ENCODE peak calls at places on chromosomes 12 and 14, in five cellular contexts. R is GM12891, V is H1, I is HepG2, U is K562. H is an unnamed sample.

GRCh38 chr12:116687888-116688287 is 50.0 kb downstream of the SPRING1 start:
- DNase-seq in R (peak), V (peak), I (peak), U (peak), H (no peak)

GRCh38 chr12:57085999-57086950 is 2.6 kb upstream of the NAB2 start:
- DNase-seq in R (no peak), V (peak), I (peak), U (peak), H (no peak)

GRCh38 chr12:48165089-48166031 is 8.0 kb upstream of the ASB8 start:
- DNase-seq in R (no peak), V (no peak), I (peak), U (peak), H (no peak)

GRCh38 chr14:100709956-100710284 is 16.8 kb upstream of the DLK1 start:
- DNase-seq in R (no peak), V (no peak), I (no peak), U (no peak), H (no peak)

GRCh38 chr12:83018063-83018462 is 331.4 kb downstream of the TMTC2 start:
- DNase-seq in R (no peak), V (no peak), I (no peak), U (no peak), H (no peak)

GRCh38 chr12:16939871-16940306 is 333.9 kb upstream of the LMO3 start:
- DNase-seq in R (peak), V (peak), I (peak), U (peak), H (peak)

GRCh38 chr12:89252284-89252683 is 100.0 kb downstream of the DUSP6 start:
- DNase-seq in R (no peak), V (no peak), I (no peak), U (no peak), H (no peak)

GRCh38 chr14:100011568-100012325 is 53.5 kb upstream of the EVL start:
- DNase-seq in R (no peak), V (no peak), I (no peak), U (no peak), H (no peak)

GRCh38 chr14:106883218-106883692 is 1356.9 kb downstream of the TMEM121 start:
- DNase-seq in R (no peak), V (peak), I (peak), U (peak), H (no peak)

GRCh38 chr12:119318811-119319210 is 15.7 kb upstream of the CCDC60 start:
- DNase-seq in R (no peak), V (no peak), I (no peak), U (no peak), H (no peak)

GRCh38 chr14:105335735-105336476 is 21.4 kb downstream of the PACS2 start:
- DNase-seq in R (no peak), V (no peak), I (no peak), U (no peak), H (no peak)

GRCh38 chr14:93937519-93937918 is 10.4 kb downstream of the FAM181A start:
- DNase-seq in R (no peak), V (no peak), I (no peak), U (no peak), H (no peak)

GRCh38 chr12:63882844-63883243 is 38.3 kb downstream of the SRGAP1 start:
- DNase-seq in R (no peak), V (no peak), I (no peak), U (no peak), H (no peak)

GRCh38 chr12:44672042-44672441 is 204.1 kb downstream of the NELL2 start:
- DNase-seq in R (no peak), V (no peak), I (no peak), U (no peak), H (no peak)

GRCh38 chr12:83389237-83389996 is 702.7 kb downstream of the TMTC2 start:
- DNase-seq in R (no peak), V (peak), I (no peak), U (no peak), H (no peak)

GRCh38 chr14:22882529-22883190 is 362 bp upstream of the REM2 start:
- DNase-seq in R (no peak), V (peak), I (no peak), U (peak), H (no peak)

GRCh38 chr14:31479026-31479425 is 8.8 kb downstream of the GPR33 start:
- DNase-seq in R (no peak), V (no peak), I (no peak), U (no peak), H (no peak)

GRCh38 chr12:122956028-122956427 is 10.2 kb downstream of the ABCB9 start:
- DNase-seq in R (no peak), V (no peak), I (no peak), U (no peak), H (no peak)

GRCh38 chr14:46691819-46692218 is 40.2 kb upstream of the RPL10L start:
- DNase-seq in R (no peak), V (no peak), I (no peak), U (no peak), H (no peak)

GRCh38 chr14:105760691-105761344 is 234.4 kb downstream of the TMEM121 start:
- DNase-seq in R (no peak), V (no peak), I (no peak), U (no peak), H (no peak)

GRCh38 chr12:188910-189621 is 24.9 kb downstream of the SLC6A12 start:
- DNase-seq in R (peak), V (peak), I (no peak), U (peak), H (peak)

GRCh38 chr14:90506748-90507147 is 109.9 kb downstream of the CALM1 start:
- DNase-seq in R (no peak), V (no peak), I (no peak), U (no peak), H (no peak)

GRCh38 chr12:21879312-21879711 is 61.9 kb downstream of the ABCC9 start:
- DNase-seq in R (no peak), V (no peak), I (no peak), U (no peak), H (no peak)

GRCh38 chr12:21881950-21882349 is 59.3 kb downstream of the ABCC9 start:
- DNase-seq in R (no peak), V (no peak), I (no peak), U (no peak), H (no peak)

GRCh38 chr12:21877583-21877982 is 63.6 kb downstream of the ABCC9 start:
- DNase-seq in R (no peak), V (no peak), I (no peak), U (no peak), H (no peak)

GRCh38 chr12:21884942-21885341 is 56.3 kb downstream of the ABCC9 start:
- DNase-seq in R (no peak), V (no peak), I (no peak), U (no peak), H (no peak)

GRCh38 chr12:21882635-21883034 is 58.6 kb downstream of the ABCC9 start:
- DNase-seq in R (no peak), V (no peak), I (no peak), U (no peak), H (no peak)
- TF ChIP-seq POLR2AphosphoS5 in R (no peak), V (no peak), I (no peak), U (no peak), H (no peak)

DNA sequence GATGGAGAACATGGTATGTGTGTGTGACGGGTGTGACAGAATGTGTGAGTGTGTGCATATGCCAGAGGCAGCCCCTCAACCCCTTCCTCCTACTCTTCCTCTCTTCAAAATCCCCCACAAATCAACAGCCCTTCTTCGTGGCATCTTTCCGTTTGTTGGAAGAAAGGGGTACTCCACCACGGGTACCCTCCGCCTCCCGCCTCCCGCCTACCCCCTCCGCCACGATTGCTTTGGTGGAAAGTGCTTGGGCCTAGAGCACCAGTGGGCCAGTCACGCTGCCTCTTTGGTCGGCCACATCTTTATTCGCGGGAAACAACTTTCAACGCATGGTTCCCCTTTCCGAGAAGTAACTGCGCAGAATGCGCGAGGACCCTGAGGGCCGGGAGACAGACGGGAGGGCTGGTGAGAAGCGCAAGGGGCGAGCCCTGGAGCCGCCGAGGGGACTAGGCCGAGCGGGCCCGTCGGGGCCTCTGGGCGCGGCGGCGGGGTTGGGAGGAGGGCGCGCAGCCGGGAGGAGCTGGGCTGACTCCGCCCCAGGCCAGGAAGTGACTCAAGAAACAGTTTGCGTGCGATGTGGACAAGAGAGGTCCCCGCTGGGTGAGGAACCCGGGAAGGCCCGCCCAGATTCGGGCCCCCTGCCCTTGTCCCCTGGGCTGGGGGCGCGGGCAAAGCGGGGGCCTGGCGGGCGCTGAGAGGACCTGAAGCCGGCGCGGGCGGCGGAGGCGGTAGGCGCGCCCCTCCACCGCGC is at the start of the genes CBLN3 and KHNYN:
- DNase-seq in R (peak), V (peak), I (peak), U (peak), H (peak)
- TF ChIP-seq POLR2A in R (peak), V (peak), I (peak), U (peak), H (peak)

DNA sequence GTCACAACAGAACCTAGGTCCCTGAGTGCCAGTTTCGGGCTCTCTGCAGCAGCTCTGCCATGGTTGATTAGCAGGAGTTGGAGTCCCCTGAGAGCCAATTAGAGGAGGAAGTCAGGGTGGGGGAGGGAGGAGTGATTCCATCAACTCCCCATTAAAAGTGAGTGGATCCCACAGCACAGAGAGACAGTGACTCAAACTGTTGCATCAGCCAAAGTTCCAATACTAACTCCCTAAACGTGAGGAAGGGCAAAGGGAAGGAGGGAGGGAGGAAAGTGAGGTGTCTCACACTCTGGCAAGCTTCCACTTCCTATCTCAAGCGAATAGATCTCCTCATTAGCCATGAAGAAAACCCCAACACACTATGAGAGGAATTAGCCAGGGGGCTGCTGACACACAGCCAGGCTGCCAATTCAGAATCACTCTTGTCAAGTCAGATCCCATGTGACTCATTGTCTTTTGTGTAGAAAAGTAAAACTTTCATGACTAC is 23.6 kb downstream of the OR11H4 start:
- DNase-seq in R (no peak), V (no peak), I (no peak), U (peak), H (no peak)
- TF ChIP-seq TAF1 in R (no peak), V (no peak), I (no peak), U (no peak), H (no peak)

DNA sequence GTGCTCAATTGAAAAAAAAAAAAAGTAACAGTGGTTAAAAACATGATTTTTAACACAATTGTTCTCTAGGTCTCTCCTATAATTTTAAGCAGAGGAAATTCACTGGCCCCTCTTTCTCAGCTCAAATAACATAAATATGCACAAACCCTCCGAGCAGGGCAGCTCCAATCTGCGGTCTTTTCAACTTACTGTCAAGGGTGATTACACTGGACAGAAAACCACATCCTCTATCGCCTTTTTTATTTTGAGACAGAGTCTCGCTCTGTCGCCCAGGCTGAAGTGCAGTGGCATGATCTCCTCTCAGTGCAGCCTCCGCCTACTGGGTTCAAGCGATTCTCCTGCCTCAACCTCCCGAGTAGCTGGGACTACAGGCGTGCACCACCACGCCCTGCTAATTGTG is 16.5 kb upstream of the GABARAPL1 start:
- DNase-seq in R (peak), V (no peak), I (no peak), U (no peak), H (peak)
- TF ChIP-seq POLR2AphosphoS5 in R (no peak), V (no peak), I (no peak), U (no peak), H (no peak)

GRCh38 chr14:49585803-49586672 is at the start of gene RPS29:
- DNase-seq in R (peak), V (peak), I (peak), U (peak), H (peak)
- TF ChIP-seq POLR2A in R (peak), V (peak), I (peak), U (peak), H (peak)

DNA sequence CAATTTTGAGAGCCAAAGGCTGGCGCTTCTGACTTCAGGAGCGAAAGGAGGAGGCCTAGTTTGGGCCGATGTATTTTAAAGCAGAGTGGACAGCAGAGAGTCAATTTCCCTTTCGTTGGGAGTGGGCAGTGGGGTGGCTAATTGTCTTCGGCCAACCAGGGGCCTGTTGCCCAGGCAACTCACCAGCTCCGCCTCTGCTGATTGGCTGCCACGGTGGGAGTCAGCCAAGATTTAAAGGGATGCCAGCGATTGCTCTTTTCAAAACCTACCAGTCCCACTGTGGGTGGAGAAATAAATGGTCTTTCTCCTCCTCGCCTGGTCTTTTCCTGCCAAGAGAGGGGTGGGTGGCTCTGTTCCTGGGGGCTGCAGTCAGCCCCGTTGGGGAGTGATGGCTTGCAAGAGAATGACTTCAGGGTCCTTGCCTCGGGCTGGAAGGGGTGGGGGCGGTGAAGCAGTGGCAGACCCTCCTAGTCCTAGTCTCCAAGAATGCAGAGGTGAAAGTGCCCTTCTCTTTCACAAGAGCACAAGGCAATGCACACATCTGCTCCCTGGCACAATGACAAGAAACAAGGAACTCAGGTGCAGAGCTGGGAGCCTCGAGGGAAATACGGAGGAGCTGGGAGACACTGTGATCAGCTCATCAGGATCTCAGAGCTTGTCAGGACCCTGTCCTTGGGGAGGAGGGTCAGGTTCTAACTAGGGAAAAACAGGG is 37.7 kb downstream of the RASAL1 start:
- DNase-seq in R (no peak), V (peak), I (no peak), U (peak), H (no peak)
- TF ChIP-seq TAF1 in R (no peak), V (no peak), I (no peak), U (no peak), H (no peak)

DNA sequence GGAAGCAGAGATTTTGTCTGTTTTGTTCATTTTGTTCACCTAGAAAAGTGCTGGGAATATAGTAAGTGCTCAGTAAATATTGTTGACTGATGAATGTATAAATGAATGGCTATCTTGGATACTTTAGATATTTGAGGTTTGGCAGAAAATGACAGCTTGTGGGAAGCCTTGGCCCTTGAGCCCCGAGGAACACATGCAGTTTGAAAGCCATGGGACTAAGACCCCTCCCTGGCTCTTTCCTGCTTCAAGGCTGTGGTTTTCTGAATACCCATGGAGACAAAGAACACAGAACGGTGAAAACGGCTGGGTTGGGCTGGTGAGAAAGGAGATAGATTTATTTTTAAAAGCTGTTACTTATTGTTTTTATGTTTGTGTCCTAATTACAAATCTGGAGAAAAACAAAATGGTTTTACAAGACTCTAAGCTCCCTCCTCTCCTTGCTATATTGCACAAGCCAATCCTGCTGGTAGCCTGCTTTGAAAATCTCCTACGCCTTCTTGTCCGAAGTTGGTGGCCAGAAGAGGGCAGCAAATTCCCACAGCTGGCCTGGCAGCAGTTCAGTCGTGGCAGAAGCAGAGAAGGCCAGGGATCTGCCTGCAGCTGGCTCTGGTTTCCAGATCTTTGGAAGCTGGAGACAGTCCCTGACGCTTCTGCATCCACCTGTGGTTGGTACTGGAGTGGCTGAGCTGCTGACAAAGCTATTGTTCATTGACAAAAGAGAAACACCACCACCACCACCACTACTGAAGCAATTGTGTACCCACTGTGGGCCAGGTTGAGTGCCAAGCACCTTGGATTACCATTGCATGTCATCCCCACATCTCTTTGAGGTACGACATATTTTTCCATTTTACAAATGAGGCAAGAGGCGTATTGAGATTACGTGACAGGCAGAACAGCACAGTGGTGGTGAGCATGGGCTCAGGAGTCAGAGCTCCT is 5.2 kb upstream of the KRT85 start:
- DNase-seq in R (peak), V (peak), I (peak), U (peak), H (peak)
- TF ChIP-seq POLR2AphosphoS5 in R (no peak), V (no peak), I (no peak), U (no peak), H (no peak)

DNA sequence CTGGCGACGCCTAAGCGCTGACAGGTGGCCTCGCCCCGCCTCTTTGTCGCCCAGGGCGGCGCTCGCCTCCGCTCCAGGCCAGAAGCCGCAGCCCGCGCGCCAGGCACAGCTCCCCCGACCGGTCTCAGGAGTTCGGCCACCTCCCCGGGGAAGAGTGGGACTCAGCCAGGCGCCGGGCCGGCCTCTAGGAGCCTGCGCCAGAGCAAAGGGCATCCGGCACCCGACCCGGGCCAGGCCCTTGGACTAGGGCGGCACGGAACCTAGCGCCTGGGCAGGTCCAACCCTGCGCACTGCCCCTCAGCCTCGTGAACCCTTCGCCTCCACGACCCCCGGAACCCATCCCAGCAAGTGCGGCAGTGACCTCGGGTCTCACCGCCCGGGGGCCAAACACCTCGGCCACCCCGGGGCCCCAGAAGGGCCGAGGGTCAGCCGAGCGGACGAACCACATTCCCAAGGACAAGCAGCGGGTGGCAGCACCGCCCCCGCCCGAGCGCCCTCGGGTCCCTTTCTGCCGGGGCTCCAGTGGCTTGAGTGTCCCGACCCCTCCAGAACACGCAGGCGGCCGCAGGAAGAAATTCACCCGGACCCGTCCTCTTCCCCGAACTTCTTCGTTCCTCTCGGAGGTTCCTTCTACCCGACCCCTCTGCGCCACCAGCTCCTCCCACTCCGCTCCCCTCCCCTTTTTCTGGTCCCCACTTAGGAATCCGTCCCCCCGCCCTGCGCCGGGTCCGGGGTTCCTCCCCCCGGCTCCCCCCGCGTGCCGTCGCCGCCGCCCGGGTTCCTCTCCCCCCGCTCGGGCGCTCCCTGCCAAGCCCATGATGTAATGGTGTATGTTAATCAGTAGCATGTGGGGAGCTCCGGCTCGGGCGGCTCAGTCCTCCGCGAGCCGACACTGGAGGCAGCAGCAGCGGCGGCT is 1.4 kb upstream of the SAMD4A start:
- DNase-seq in R (peak), V (peak), I (peak), U (peak), H (peak)
- TF ChIP-seq POLR2A in R (no peak), V (peak), I (peak), U (no peak), H (peak)

GRCh38 chr14:53126705-53127104 is 26.4 kb downstream of the DDHD1 start:
- DNase-seq in R (no peak), V (no peak), I (no peak), U (no peak), H (no peak)
- TF ChIP-seq TAF1 in R (no peak), V (no peak), I (no peak), U (no peak), H (no peak)

GRCh38 chr14:95157195-95157986 is at the start of gene DICER1:
- DNase-seq in R (peak), V (peak), I (peak), U (peak), H (peak)
- TF ChIP-seq POLR2AphosphoS5 in R (peak), V (no peak), I (peak), U (no peak), H (no peak)